ENCODE peak calls at places on chromosome 3, in five cellular contexts. V is GM12891, Y is K562, B is GM12892, L is SK-N-SH. J is an unnamed sample.
A peak's percentile ranks its signal among the peaks of the same experiment; 100 is the strongest.

GRCh38 chr3:170038434-170039110 is 777 bp downstream of the GPR160 start:
- DNase-seq in B (peak; percentile 29), Y (no peak), L (no peak), V (peak; percentile 28), J (no peak)

GRCh38 chr3:130800829-130801228 is 54.2 kb upstream of the PIK3R4 start:
- DNase-seq in B (no peak), Y (no peak), V (no peak), L (no peak), J (peak; percentile 2)

GRCh38 chr3:17605032-17605431 is 137.4 kb downstream of the TBC1D5 start:
- DNase-seq in B (no peak), L (no peak), Y (no peak), V (no peak), J (peak; percentile 7)

GRCh38 chr3:179860275-179861107 is 176.2 kb downstream of the PEX5L start:
- DNase-seq in B (no peak), V (no peak), Y (no peak), L (no peak), J (no peak)

GRCh38 chr3:197124713-197125112 is 95.1 kb upstream of the MELTF start:
- DNase-seq in B (no peak), Y (no peak), V (no peak), L (no peak), J (no peak)

GRCh38 chr3:14876942-14877341 is 58.2 kb downstream of the FGD5 start:
- DNase-seq in V (no peak), Y (no peak), L (peak; percentile 34), B (no peak), J (no peak)

GRCh38 chr3:188531210-188531609 is 377.3 kb downstream of the LPP start:
- DNase-seq in V (no peak), Y (no peak), L (no peak), B (no peak), J (peak; percentile 31)

GRCh38 chr3:123421353-123422174 is 27.3 kb downstream of the ADCY5 start:
- DNase-seq in Y (no peak), L (peak; percentile 69), B (no peak), V (no peak), J (no peak)

GRCh38 chr3:186965141-186965879 is 35.0 kb downstream of the ST6GAL1 start:
- DNase-seq in L (no peak), V (no peak), B (peak; percentile 20), Y (no peak), J (no peak)

GRCh38 chr3:197520311-197521276 is 35.2 kb downstream of the BDH1 start:
- DNase-seq in V (no peak), B (no peak), Y (peak; percentile 67), L (peak; percentile 88), J (peak; percentile 96)

GRCh38 chr3:16150285-16150684 is 24.2 kb upstream of the GALNT15 start:
- DNase-seq in V (no peak), Y (no peak), L (no peak), B (no peak), J (no peak)

GRCh38 chr3:108780235-108780634 is 23.0 kb upstream of the RETNLB start:
- DNase-seq in B (no peak), Y (no peak), V (no peak), L (no peak), J (no peak)

GRCh38 chr3:107441617-107442016 is 64.4 kb downstream of the CCDC54 start:
- DNase-seq in V (no peak), B (no peak), Y (no peak), L (no peak), J (no peak)

GRCh38 chr3:94616833-94617232 is 554.0 kb downstream of the NSUN3 start:
- DNase-seq in Y (no peak), L (no peak), B (no peak), V (no peak), J (peak; percentile 50)

GRCh38 chr3:63977893-63978292 is 45.4 kb downstream of the PSMD6 start:
- DNase-seq in Y (no peak), B (no peak), L (no peak), V (no peak), J (no peak)
- TF ChIP-seq TAF1 in Y (no peak), B (no peak), L (no peak), V (no peak), J (no peak)

GRCh38 chr3:127482216-127483004 is 108.1 kb downstream of the TPRA1 start:
- DNase-seq in L (no peak), V (no peak), B (no peak), Y (no peak), J (no peak)
- TF ChIP-seq TAF1 in L (no peak), V (no peak), B (no peak), Y (no peak), J (no peak)

GRCh38 chr3:192812736-192813383 is 85.5 kb upstream of the FGF12 start:
- DNase-seq in L (no peak), V (no peak), Y (no peak), B (no peak), J (peak; percentile 54)
- TF ChIP-seq TAF1 in L (no peak), V (no peak), Y (no peak), B (no peak), J (no peak)

GRCh38 chr3:191068946-191069813 is 129.9 kb upstream of the OSTN start:
- DNase-seq in Y (no peak), L (no peak), V (no peak), B (no peak), J (no peak)

GRCh38 chr3:191066669-191067068 is 132.4 kb upstream of the OSTN start:
- DNase-seq in B (no peak), Y (no peak), L (no peak), V (no peak), J (no peak)

GRCh38 chr3:191070201-191070600 is 128.8 kb upstream of the OSTN start:
- DNase-seq in V (no peak), L (no peak), Y (no peak), B (no peak), J (no peak)

GRCh38 chr3:191074511-191074910 is 124.5 kb upstream of the OSTN start:
- DNase-seq in V (no peak), L (no peak), Y (no peak), B (no peak), J (no peak)

DNA sequence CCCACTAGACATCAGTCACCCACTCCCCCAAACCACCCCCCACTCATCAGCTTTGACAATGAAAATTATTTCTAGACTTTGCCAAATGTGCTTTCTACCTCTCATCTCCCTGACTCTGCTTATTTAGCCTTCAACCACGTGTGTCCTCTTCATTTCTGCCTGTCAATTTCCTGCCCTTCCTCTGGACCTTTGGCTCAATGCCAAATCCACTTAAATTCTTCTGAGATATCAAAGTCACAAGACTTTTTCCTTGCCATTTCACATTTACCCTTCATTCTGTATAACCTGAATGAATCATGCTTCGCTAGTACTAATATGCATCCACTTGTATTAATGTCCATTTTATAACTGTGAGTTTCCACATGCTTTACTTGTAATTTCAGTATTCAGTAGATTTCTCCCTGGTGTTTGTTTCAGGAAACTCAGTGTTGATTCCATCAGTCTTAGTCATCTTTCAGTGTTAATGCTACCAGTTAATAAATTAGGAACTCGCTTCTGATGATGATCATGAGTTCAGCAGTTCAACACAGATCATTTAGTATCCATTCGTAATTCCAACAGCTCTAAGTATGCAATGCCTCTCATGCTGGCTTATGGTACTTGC is 128.2 kb upstream of the OSTN start:
- DNase-seq in Y (no peak), B (no peak), L (no peak), V (no peak), J (no peak)
- TF ChIP-seq TAF1 in Y (no peak), B (no peak), L (no peak), V (no peak), J (no peak)

DNA sequence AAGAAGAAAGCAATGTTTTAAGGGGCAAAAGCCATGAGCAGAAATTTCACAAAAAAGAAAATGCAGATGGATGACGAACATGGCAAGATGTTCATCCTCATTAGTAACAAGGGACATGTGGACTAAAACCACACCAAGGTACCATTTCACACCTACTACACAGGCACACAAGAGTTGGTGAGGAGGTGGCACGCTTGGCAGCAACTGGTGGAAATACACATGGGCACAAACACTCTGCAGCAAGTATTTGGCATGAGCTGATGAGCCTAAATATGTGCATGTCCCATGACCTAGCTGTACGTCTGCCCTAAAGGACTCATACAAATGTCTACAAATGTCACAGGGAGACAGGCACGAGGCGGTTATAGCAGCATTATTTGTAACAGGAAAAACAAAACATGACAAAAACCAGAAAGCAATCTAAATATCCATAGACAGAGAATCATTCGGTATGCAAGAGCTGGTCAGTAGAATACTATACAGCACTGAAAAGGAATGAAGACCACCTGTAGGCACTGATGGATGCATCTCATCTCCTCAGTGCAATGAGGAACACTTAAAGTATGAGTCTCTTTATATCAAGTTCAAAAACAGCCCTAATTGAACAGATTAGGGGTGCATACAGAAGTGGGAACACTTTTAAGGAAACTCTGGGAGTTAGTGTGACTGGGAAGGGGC is 11.5 kb upstream of the FBLN2 start:
- DNase-seq in V (no peak), L (no peak), B (no peak), Y (no peak), J (no peak)
- TF ChIP-seq TAF1 in V (no peak), L (no peak), B (no peak), Y (no peak), J (no peak)

DNA sequence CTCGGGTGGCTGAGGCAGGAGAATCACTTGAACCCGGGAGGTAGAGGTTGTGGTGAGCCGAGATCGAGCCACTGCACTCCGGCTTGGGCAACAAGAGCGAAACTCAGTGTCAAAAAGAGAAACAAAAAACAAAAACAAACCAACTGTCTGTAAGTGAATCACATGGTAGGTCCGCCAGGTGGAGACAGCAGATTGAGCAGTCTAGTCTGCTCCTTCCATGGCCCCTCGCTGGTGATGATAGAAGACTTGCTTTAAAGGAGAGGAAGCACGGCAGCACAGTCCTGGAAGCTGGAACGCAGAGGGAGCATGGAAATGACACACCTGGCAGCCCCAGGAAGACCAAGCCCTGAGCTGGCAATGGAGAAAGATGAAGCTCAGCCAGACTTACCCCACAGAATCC is 31.4 kb upstream of the MGLL start:
- DNase-seq in L (no peak), V (no peak), Y (peak; percentile 13), B (no peak), J (peak; percentile 17)
- TF ChIP-seq TAF1 in L (no peak), V (no peak), Y (no peak), B (no peak), J (no peak)

J was measured in HepG2.